ENCODE peak calls at places on chromosomes 7 and 10, in five cellular contexts. A is stimulated activated CD4-positive, alpha-beta T cell treated with anti-CD3 and anti-CD28 coated beads, Interleukin-4, amount 100 ng/mL, for 1 hour; W is GF-D8; G is activated CD4-positive, alpha-beta T cell treated with anti-CD3 and anti-CD28 coated beads, Interleukin-2, amount 10 ng/mL, durations not matched to agents 7 days and 5 days; I is neuronal stem cell. Y is an unnamed sample.

GRCh38 chr7:151941009-151941408 is 15.2 kb upstream of the GALNTL5 start:
- DNase-seq in W (no peak), A (no peak), I (no peak), G (no peak), Y (no peak)

GRCh38 chr7:4610768-4611467 is 71.2 kb upstream of the FOXK1 start:
- DNase-seq in A (peak), W (peak), G (peak), I (peak), Y (peak)

GRCh38 chr7:89003619-89003956 is 208.1 kb upstream of the TEX47 start:
- DNase-seq in W (no peak), I (no peak), A (no peak), G (no peak), Y (no peak)

GRCh38 chr7:47586925-47587324 is 5.0 kb upstream of the TNS3 start:
- DNase-seq in G (no peak), A (no peak), I (no peak), W (no peak), Y (no peak)

GRCh38 chr7:80224416-80224815 is 89.8 kb downstream of the GNAI1 start:
- DNase-seq in G (no peak), I (no peak), W (no peak), A (no peak), Y (no peak)

GRCh38 chr7:46168671-46169383 is 247.8 kb upstream of the IGFBP3 start:
- DNase-seq in A (no peak), I (no peak), W (no peak), G (no peak), Y (no peak)

GRCh38 chr10:679556-679955 is 9.9 kb downstream of the DIP2C start:
- DNase-seq in I (no peak), G (no peak), W (no peak), A (no peak), Y (no peak)

GRCh38 chr10:27285093-27285492 is 44.5 kb upstream of the ACBD5 start:
- DNase-seq in W (peak), I (no peak), A (peak), G (peak), Y (no peak)

GRCh38 chr7:815284-816216 is 16.7 kb upstream of the SUN1 start:
- DNase-seq in I (peak), W (no peak), G (peak), A (peak), Y (peak)

GRCh38 chr10:63266337-63267327 is 133.5 kb downstream of the NRBF2 start:
- DNase-seq in W (no peak), I (no peak), A (no peak), G (no peak), Y (no peak)

GRCh38 chr7:74283858-74284447 is 5.3 kb upstream of the CLIP2 start:
- DNase-seq in W (no peak), A (no peak), G (no peak), I (no peak), Y (no peak)

GRCh38 chr7:41058986-41059741 is 643.7 kb downstream of the INHBA start:
- DNase-seq in W (no peak), G (no peak), I (no peak), A (no peak), Y (no peak)

GRCh38 chr10:6667679-6668270 is 87.7 kb upstream of the PRKCQ start:
- DNase-seq in I (peak), W (no peak), A (peak), G (peak), Y (peak)

GRCh38 chr7:75938921-75939320 is 24.0 kb downstream of the POR start:
- DNase-seq in G (no peak), I (no peak), W (no peak), A (no peak), Y (no peak)

GRCh38 chr10:69854685-69855345 is 53.1 kb downstream of the COL13A1 start:
- DNase-seq in I (no peak), G (no peak), W (no peak), A (no peak), Y (no peak)

GRCh38 chr7:17530741-17531417 is 232.4 kb downstream of the AHR start:
- DNase-seq in W (no peak), I (no peak), A (no peak), G (no peak), Y (no peak)

GRCh38 chr10:35089641-35090161 is 440 bp downstream of the CUL2 start:
- DNase-seq in A (no peak), W (no peak), I (no peak), G (peak), Y (no peak)

GRCh38 chr7:37247881-37248280 is 200.8 kb downstream of the ELMO1 start:
- DNase-seq in I (no peak), A (no peak), G (no peak), W (no peak), Y (no peak)

GRCh38 chr10:46556515-46557318 is at the start of gene GPRIN2:
- DNase-seq in G (peak), A (no peak), I (peak), W (no peak), Y (peak)

GRCh38 chr7:29569648-29570047 is 6.0 kb downstream of the PRR15 start:
- DNase-seq in G (no peak), I (no peak), W (no peak), A (no peak), Y (no peak)

GRCh38 chr10:43931308-43931930 is 282.7 kb upstream of the ZNF32 start:
- DNase-seq in W (no peak), G (no peak), I (no peak), A (no peak), Y (no peak)

GRCh38 chr10:107913317-107914294 is 749.1 kb upstream of the SORCS1 start:
- DNase-seq in I (peak), W (no peak), A (no peak), G (no peak), Y (no peak)

GRCh38 chr10:22042557-22043326 is 39.2 kb upstream of the DNAJC1 start:
- DNase-seq in G (no peak), I (peak), A (no peak), W (no peak), Y (no peak)

GRCh38 chr7:107661081-107661864 is 645 bp downstream of the SLC26A4 start:
- DNase-seq in W (no peak), I (peak), A (peak), G (peak), Y (peak)

GRCh38 chr7:25619963-25620799 is 391.9 kb upstream of the NPVF start:
- DNase-seq in W (peak), G (peak), I (no peak), A (no peak), Y (no peak)

GRCh38 chr7:128705891-128706333 is 33.2 kb upstream of the CALU start:
- DNase-seq in A (no peak), W (no peak), G (no peak), I (no peak), Y (no peak)

GRCh38 chr10:10126231-10126630 is 891.4 kb upstream of the CELF2 start:
- DNase-seq in W (no peak), G (no peak), A (no peak), I (no peak), Y (no peak)

GRCh38 chr10:36540611-36541010 is 584.8 kb upstream of the ANKRD30A start:
- DNase-seq in A (no peak), W (no peak), G (no peak), I (no peak), Y (no peak)

GRCh38 chr7:132386249-132386681 is 190.0 kb downstream of the PLXNA4 start:
- DNase-seq in G (no peak), W (no peak), A (no peak), I (no peak), Y (peak)

GRCh38 chr7:139828880-139829653 is at the start of gene TBXAS1:
- DNase-seq in A (peak), W (peak), I (no peak), G (peak), Y (no peak)

GRCh38 chr7:151677581-151678226 is 158.0 kb upstream of the RHEB start:
- DNase-seq in W (peak), I (no peak), A (no peak), G (no peak), Y (no peak)

GRCh38 chr10:74305730-74306129 is 154.7 kb downstream of the ADK start:
- DNase-seq in A (no peak), W (no peak), I (no peak), G (no peak), Y (no peak)

GRCh38 chr7:1331576-1332467 is 99.2 kb downstream of the UNCX start:
- DNase-seq in A (no peak), W (no peak), I (no peak), G (no peak), Y (no peak)

Y was measured in nephron progenitor cell.